ENCODE peak calls at places on chromosome 22, in nine cellular contexts. U is breast epithelium, D is tibial artery, P is gastrocnemius medialis, Q is HepG2, Z is A673, N is body of pancreas, V is cardiac muscle cell, C is substantia nigra. S is an unnamed sample.

GRCh38 chr22:49956418-49956770 is 4.2 kb upstream of the PIM3 start:
- DNase-seq in U (no peak), D (no peak), P (peak), Q (no peak), Z (no peak), N (no peak), V (no peak), C (no peak), S (no peak)

GRCh38 chr22:33088418-33088817 is 30.2 kb upstream of the SYN3 start:
- DNase-seq in U (no peak), D (no peak), P (no peak), Q (no peak), Z (no peak), N (no peak), V (no peak), C (no peak), S (no peak)

GRCh38 chr22:50700387-50701075 is 27.9 kb downstream of the SHANK3 start:
- DNase-seq in U (no peak), D (no peak), P (no peak), Q (peak), Z (no peak), N (peak), V (no peak), C (no peak), S (no peak)

GRCh38 chr22:39362271-39362670 is 12.5 kb downstream of the SYNGR1 start:
- DNase-seq in U (no peak), D (no peak), P (no peak), Q (no peak), Z (no peak), N (no peak), V (no peak), C (no peak), S (no peak)

GRCh38 chr22:33521879-33522665 is 398.2 kb downstream of the LARGE1 start:
- DNase-seq in U (no peak), D (no peak), P (no peak), Q (no peak), Z (no peak), N (peak), V (no peak), C (no peak), S (no peak)

GRCh38 chr22:30212363-30212995 is 34.1 kb downstream of the LIF start:
- DNase-seq in U (peak), D (peak), P (peak), Q (peak), Z (no peak), N (peak), V (peak), C (no peak), S (peak)

GRCh38 chr22:33887173-33887572 is 33.1 kb downstream of the LARGE1 start:
- DNase-seq in U (no peak), D (no peak), P (no peak), Q (no peak), Z (no peak), N (no peak), V (no peak), C (no peak), S (no peak)

GRCh38 chr22:20009018-20009482 is 7.6 kb downstream of the ARVCF start:
- DNase-seq in U (no peak), D (peak), P (no peak), Q (no peak), Z (no peak), N (no peak), V (no peak), C (no peak), S (no peak)

GRCh38 chr22:37457093-37457893 is 28.9 kb downstream of the MFNG start:
- DNase-seq in U (peak), D (no peak), P (peak), Q (peak), Z (peak), N (peak), V (peak), C (no peak), S (peak)

GRCh38 chr22:24169439-24170058 is 11.7 kb upstream of the SUSD2 start:
- DNase-seq in U (no peak), D (no peak), P (no peak), Q (no peak), Z (no peak), N (no peak), V (no peak), C (no peak), S (no peak)

GRCh38 chr22:37010976-37011375 is 8.3 kb downstream of the TST start:
- DNase-seq in U (no peak), D (no peak), P (no peak), Q (no peak), Z (no peak), N (no peak), V (no peak), C (no peak), S (no peak)

GRCh38 chr22:19127329-19128008 is 3.6 kb upstream of the TSSK2 start:
- DNase-seq in U (no peak), D (no peak), P (no peak), Q (no peak), Z (no peak), N (peak), V (no peak), C (no peak), S (no peak)

GRCh38 chr22:44620129-44620840 is 81.7 kb upstream of the PRR5 start:
- DNase-seq in U (peak), D (no peak), P (no peak), Q (peak), Z (peak), N (peak), V (peak), C (no peak), S (peak)

GRCh38 chr22:49026476-49027121 is 801.1 kb downstream of the BRD1 start:
- DNase-seq in U (no peak), D (no peak), P (no peak), Q (no peak), Z (peak), N (no peak), V (no peak), C (no peak), S (no peak)

GRCh38 chr22:44325718-44326548 is 13.2 kb upstream of the SHISAL1 start:
- DNase-seq in U (no peak), D (no peak), P (no peak), Q (no peak), Z (peak), N (no peak), V (peak), C (no peak), S (no peak)

GRCh38 chr22:40194656-40195055 is 16.9 kb downstream of the TNRC6B start:
- DNase-seq in U (no peak), D (no peak), P (no peak), Q (no peak), Z (no peak), N (no peak), V (no peak), C (no peak), S (no peak)

GRCh38 chr22:37377927-37378326 is 49.4 kb downstream of the ELFN2 start:
- DNase-seq in U (no peak), D (no peak), P (no peak), Q (no peak), Z (no peak), N (no peak), V (no peak), C (no peak), S (no peak)

GRCh38 chr22:38415046-38415445 is 40.0 kb downstream of the KCNJ4 start:
- DNase-seq in U (peak), D (peak), P (no peak), Q (no peak), Z (no peak), N (no peak), V (no peak), C (no peak), S (no peak)

GRCh38 chr22:25350551-25350971 is 131.1 kb downstream of the CRYBB2 start:
- DNase-seq in U (peak), D (no peak), P (peak), Q (no peak), Z (no peak), N (no peak), V (no peak), C (no peak), S (no peak)

GRCh38 chr22:25869771-25870170 is 127.8 kb downstream of the MYO18B start:
- DNase-seq in U (no peak), D (no peak), P (no peak), Q (no peak), Z (no peak), N (no peak), V (no peak), C (no peak), S (no peak)

GRCh38 chr22:19289475-19290161 is 1.9 kb downstream of the CLTCL1 start:
- DNase-seq in U (no peak), D (no peak), P (no peak), Q (no peak), Z (no peak), N (no peak), V (peak), C (no peak), S (no peak)

GRCh38 chr22:45608763-45609180 is 62.9 kb upstream of the ATXN10 start:
- DNase-seq in U (no peak), D (no peak), P (no peak), Q (no peak), Z (peak), N (no peak), V (peak), C (no peak), S (no peak)

GRCh38 chr22:46063861-46064235 is 86.5 kb upstream of the PPARA start:
- DNase-seq in U (peak), D (peak), P (peak), Q (no peak), Z (no peak), N (peak), V (no peak), C (no peak), S (no peak)

GRCh38 chr22:31211504-31211861 is 615 bp upstream of the LIMK2 start:
- DNase-seq in U (no peak), D (no peak), P (no peak), Q (no peak), Z (no peak), N (no peak), V (no peak), C (no peak), S (no peak)

GRCh38 chr22:29879738-29880137 is 3.2 kb upstream of the MTMR3 start:
- DNase-seq in U (no peak), D (no peak), P (no peak), Q (no peak), Z (peak), N (no peak), V (no peak), C (no peak), S (no peak)

GRCh38 chr22:45934659-45935341 is 42.2 kb downstream of the WNT7B start:
- DNase-seq in U (peak), D (no peak), P (no peak), Q (peak), Z (peak), N (peak), V (peak), C (no peak), S (no peak)

GRCh38 chr22:33640900-33641299 is 279.4 kb downstream of the LARGE1 start:
- DNase-seq in U (no peak), D (no peak), P (no peak), Q (no peak), Z (no peak), N (no peak), V (no peak), C (no peak), S (no peak)

GRCh38 chr22:40451230-40451629 is 80.8 kb downstream of the SGSM3 start:
- DNase-seq in U (no peak), D (peak), P (no peak), Q (no peak), Z (no peak), N (no peak), V (no peak), C (no peak), S (no peak)

GRCh38 chr22:40436460-40437431 is 66.4 kb downstream of the SGSM3 start:
- DNase-seq in U (no peak), D (peak), P (peak), Q (peak), Z (peak), N (peak), V (peak), C (no peak), S (peak)

DNA sequence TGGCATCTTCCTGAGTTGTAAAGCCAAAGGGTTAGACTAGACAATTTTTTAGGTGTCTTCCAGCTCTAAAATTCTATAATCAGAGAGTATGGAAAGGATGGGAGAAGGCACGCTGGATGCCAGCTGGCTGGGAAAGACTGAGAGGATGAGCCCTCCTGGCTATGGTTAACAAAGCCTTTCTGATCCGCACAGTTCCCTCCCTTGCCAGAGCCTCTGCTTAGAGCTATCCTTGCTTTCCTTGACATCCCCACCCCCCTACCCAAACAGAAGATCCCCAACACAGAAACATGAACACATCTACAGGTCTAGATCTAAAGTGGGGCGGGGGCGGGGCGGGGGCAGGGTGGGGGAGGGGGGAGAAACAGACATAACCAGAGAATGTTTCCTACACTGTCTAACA is 6.5 kb downstream of the TCF20 start:
- DNase-seq in U (no peak), D (no peak), P (no peak), Q (no peak), Z (no peak), N (no peak), V (no peak), C (no peak), S (no peak)
- H3K27ac ChIP-seq in U (no peak), D (no peak), P (no peak), Q (no peak), Z (no peak), N (no peak), V (no peak), C (no peak), S (no peak)

GRCh38 chr22:21077884-21078508 is 32.2 kb downstream of the LRRC74B start:
- DNase-seq in U (no peak), D (no peak), P (no peak), Q (no peak), Z (no peak), N (no peak), V (no peak), C (no peak), S (no peak)

GRCh38 chr22:21080435-21081137 is 34.8 kb downstream of the LRRC74B start:
- DNase-seq in U (no peak), D (no peak), P (no peak), Q (no peak), Z (no peak), N (no peak), V (no peak), C (no peak), S (no peak)

GRCh38 chr22:21078916-21079315 is 33.2 kb downstream of the LRRC74B start:
- DNase-seq in U (no peak), D (no peak), P (no peak), Q (no peak), Z (no peak), N (no peak), V (no peak), C (no peak), S (no peak)

GRCh38 chr22:21079493-21079892 is 33.7 kb downstream of the LRRC74B start:
- DNase-seq in U (no peak), D (no peak), P (no peak), Q (no peak), Z (no peak), N (no peak), V (no peak), C (no peak), S (no peak)

DNA sequence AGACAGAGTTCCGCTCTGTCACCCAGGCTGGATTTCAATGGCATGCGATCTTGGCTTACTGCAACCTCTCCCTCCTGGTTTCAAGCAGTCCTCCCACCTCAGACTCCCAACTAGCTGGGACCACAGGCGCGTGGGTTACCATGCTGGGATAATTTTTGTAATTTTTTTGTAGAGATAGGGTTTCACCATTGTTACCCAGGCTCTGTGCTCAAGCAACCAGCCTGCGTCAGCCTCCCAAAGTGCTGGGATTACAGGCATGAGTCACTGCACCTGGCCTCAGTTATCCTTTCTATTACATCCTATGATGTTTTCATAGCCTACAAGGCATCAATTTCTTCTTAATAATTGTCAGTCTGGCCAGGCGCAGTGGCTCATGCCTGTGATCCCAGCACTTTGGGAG is 36.5 kb downstream of the LRRC74B start:
- DNase-seq in U (no peak), D (no peak), P (no peak), Q (no peak), Z (no peak), N (no peak), V (peak), C (no peak), S (no peak)
- H3K27ac ChIP-seq in U (no peak), D (no peak), P (no peak), Q (no peak), Z (no peak), N (no peak), V (no peak), C (no peak), S (no peak)

GRCh38 chr22:42716649-42717127 is 4.0 kb downstream of the A4GALT start:
- DNase-seq in U (no peak), D (no peak), P (no peak), Q (no peak), Z (no peak), N (no peak), V (no peak), C (no peak), S (no peak)
- H3K27ac ChIP-seq in U (no peak), D (peak), P (no peak), Q (no peak), Z (peak), N (no peak), V (no peak), C (no peak), S (no peak)

DNA sequence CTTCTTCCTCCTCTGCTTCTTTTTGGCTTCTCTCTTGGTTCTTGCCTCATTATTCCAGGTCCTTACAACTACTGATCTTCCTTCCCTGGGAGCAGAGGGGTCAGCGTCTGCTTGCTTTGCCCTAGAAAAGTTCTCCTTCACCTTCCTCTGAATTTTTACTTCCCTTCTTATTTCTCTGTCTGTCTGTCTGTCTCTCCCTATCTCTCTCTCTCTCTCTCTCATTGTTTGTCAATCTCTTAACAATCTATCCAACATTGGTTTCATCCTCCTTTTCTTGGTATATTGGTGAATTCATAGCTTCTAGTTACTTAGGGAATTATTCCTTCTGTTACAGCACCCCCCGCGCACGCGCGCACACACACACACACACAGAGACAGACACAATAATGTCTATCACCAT is 559.1 kb downstream of the MN1 start:
- DNase-seq in U (no peak), D (no peak), P (no peak), Q (no peak), Z (no peak), N (no peak), V (no peak), C (no peak), S (no peak)
- H3K27ac ChIP-seq in U (no peak), D (peak), P (no peak), Q (no peak), Z (no peak), N (peak), V (no peak), C (no peak), S (no peak)

DNA sequence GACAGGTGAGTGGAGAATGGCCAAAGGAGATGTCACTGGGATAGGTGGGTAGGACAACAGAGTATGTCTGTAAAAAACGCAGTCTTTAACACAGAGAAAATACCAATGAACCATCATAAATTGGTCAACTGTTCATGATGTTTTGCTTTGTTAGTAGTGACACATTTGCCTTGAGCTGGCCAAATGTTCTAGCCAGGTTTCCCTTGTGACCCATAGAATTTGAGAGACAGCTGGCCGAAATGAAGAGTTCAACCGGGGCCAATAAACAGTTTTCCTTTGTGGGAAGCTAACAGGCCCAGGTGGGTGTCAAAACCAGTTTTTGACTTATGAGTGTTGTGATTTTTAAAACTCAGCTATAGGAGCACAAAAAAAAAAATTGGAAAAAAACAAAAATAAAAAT is 116.6 kb upstream of the BID start:
- DNase-seq in U (no peak), D (no peak), P (peak), Q (no peak), Z (no peak), N (no peak), V (no peak), C (no peak), S (no peak)
- H3K27ac ChIP-seq in U (no peak), D (peak), P (peak), Q (no peak), Z (no peak), N (no peak), V (peak), C (no peak), S (no peak)

GRCh38 chr22:17980638-17981051 is 43.7 kb downstream of the MICAL3 start:
- DNase-seq in U (no peak), D (no peak), P (peak), Q (no peak), Z (peak), N (peak), V (peak), C (no peak), S (peak)
- H3K27ac ChIP-seq in U (peak), D (no peak), P (peak), Q (no peak), Z (no peak), N (no peak), V (peak), C (peak), S (no peak)

DNA sequence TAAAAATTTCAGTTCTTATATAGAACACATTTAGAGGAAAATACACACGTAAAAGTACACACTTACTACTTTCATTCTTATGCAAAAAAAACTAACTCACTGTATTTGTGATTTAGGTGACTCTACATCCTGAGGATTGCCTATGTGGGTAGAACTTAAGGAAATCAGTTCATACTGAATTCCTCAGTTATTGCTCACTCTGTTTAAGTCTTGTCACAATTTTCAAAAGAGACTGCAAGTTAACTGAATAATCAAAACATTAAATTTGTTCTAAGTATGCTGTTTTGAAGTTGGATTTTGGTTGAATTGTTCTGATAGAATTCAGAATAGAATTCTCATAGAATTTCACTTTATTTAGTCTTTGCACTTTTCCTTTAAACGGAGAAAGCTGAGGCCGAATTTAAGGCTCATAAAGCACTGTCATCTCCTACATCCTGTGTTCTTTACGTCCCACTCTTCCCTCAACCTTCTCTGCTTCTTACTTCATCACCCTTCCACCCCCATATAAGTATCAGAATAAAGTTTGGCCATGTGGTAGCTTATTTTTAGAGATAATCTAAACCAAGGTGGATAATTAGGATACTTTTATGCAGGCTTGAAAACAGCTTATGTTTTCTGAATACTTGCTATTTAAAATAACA is 59.8 kb downstream of the APOL5 start:
- DNase-seq in U (no peak), D (no peak), P (no peak), Q (no peak), Z (no peak), N (no peak), V (peak), C (no peak), S (no peak)
- H3K27ac ChIP-seq in U (no peak), D (no peak), P (peak), Q (no peak), Z (peak), N (no peak), V (peak), C (no peak), S (no peak)